ENCODE peak calls at places on chromosomes 1 and 21, in seven cellular contexts. Z, Q, R, G, B, K and M are unnamed samples.

GRCh38 chr21:14979264-14979663 is 85.5 kb downstream of the NRIP1 start:
- DNase-seq in Z (no peak), Q (no peak), R (no peak), G (no peak), B (no peak), K (no peak), M (no peak)

GRCh38 chr1:163144418-163144817 is 58.3 kb downstream of the RGS5 start:
- DNase-seq in Z (no peak), Q (no peak), R (no peak), G (no peak), B (no peak), K (no peak), M (no peak)

GRCh38 chr1:167059045-167059728 is 31.0 kb downstream of the GPA33 start:
- DNase-seq in Z (no peak), Q (peak), R (peak), G (no peak), B (peak), K (peak), M (no peak)

GRCh38 chr1:171254859-171255258 is 6.6 kb downstream of the FMO1 start:
- DNase-seq in Z (peak), Q (no peak), R (no peak), G (no peak), B (no peak), K (no peak), M (no peak)

GRCh38 chr1:150972417-150972940 is 2.2 kb downstream of the CERS2 start:
- DNase-seq in Z (no peak), Q (peak), R (no peak), G (no peak), B (no peak), K (no peak), M (no peak)

GRCh38 chr21:16976132-16976666 is 536.6 kb upstream of the CXADR start:
- DNase-seq in Z (no peak), Q (no peak), R (no peak), G (no peak), B (no peak), K (no peak), M (no peak)

GRCh38 chr1:93702102-93702827 is 20.6 kb upstream of the BCAR3 start:
- DNase-seq in Z (no peak), Q (no peak), R (no peak), G (no peak), B (peak), K (no peak), M (no peak)

GRCh38 chr1:89519779-89520358 is 4.8 kb upstream of the LRRC8B start:
- DNase-seq in Z (no peak), Q (no peak), R (peak), G (no peak), B (peak), K (peak), M (no peak)

GRCh38 chr1:2847086-2847850 is 45.8 kb upstream of the TTC34 start:
- DNase-seq in Z (no peak), Q (no peak), R (no peak), G (no peak), B (no peak), K (no peak), M (no peak)

DNA sequence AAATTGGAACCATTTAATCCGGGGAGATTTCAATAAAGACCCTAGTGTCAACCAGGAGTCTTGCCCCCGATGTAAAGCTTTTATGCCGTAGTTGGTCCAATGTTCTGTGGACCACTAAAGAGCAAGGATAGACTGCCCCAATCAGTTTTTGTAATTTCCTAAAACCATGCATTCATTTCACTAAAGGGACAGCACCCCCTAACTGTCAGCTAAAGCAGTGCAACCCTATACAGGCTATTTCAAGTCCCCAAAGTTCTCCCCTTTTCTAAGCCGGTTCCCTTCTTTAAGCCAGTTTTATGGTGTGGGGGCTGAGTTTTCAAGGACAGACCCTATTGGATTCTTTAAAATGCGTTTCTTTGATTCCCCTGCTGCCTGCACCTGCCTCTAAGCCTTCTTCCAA is 12.7 kb upstream of the PDPN start:
- DNase-seq in Z (no peak), Q (no peak), R (peak), G (no peak), B (peak), K (no peak), M (no peak)
- TF ChIP-seq CTCF in Z (peak), Q (no peak), R (peak), G (no peak), B (peak), K (no peak), M (peak)

GRCh38 chr1:77383236-77383635 is 101.4 kb downstream of the AK5 start:
- DNase-seq in Z (no peak), Q (no peak), R (no peak), G (no peak), B (no peak), K (no peak), M (no peak)
- H3K4me3 ChIP-seq in Z (no peak), Q (no peak), R (no peak), G (no peak), B (no peak), K (no peak), M (no peak)

DNA sequence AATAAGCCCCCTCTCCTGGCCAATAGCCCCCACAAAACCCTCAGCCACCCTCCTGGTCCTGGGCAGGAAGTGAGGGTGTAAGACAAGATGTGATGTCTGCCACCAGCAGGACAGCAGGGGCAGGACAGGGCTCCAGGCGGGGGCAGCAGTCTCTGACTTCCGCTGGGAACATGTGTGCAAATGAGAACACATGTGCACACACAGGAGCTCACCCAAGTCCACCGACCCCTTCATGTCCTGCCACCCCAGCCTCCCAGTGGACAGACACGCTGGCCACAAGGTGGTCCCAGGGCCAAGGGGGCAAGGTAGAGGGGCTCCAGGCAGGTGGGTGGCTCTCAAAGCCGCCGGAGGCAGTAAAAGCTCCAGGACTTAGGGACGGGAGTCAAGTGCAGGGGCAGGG is 60.1 kb downstream of the KCNAB2 start:
- DNase-seq in Z (no peak), Q (no peak), R (no peak), G (no peak), B (no peak), K (no peak), M (no peak)
- TF ChIP-seq CTCF in Z (no peak), Q (no peak), R (peak), G (no peak), B (no peak), K (no peak), M (no peak)

DNA sequence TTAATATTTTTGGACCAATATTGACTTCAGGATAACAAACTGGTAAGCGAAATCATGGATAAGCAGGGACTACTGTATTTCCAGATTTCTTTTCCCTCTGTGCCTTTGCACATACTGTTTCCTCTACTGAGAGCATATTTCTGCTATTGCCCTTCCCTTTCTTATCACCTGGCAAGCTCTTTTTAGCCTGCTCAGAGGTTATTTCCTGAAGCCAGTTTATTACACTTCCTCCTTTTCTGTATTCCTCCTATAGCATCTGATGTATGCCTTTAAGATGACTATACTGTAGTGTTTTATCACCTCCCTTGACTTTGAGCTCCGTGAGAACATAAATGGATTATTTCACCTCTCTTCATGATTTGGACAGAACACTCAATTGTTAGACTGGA is 49.0 kb downstream of the MAGI3 start:
- DNase-seq in Z (no peak), Q (no peak), R (no peak), G (no peak), B (no peak), K (no peak), M (no peak)
- H3K4me3 ChIP-seq in Z (no peak), Q (no peak), R (no peak), G (no peak), B (no peak), K (no peak), M (no peak)

GRCh38 chr1:52848423-52848822 is 5.9 kb downstream of the ZYG11A start:
- DNase-seq in Z (no peak), Q (no peak), R (no peak), G (no peak), B (no peak), K (no peak), M (no peak)

GRCh38 chr1:52842643-52843310 is at the start of gene ZYG11A:
- DNase-seq in Z (peak), Q (peak), R (peak), G (no peak), B (peak), K (peak), M (no peak)
- TF ChIP-seq CTCF in Z (peak), Q (peak), R (no peak), G (peak), B (peak), K (no peak), M (peak)

GRCh38 chr1:155325596-155325893 is 4.9 kb downstream of the RUSC1 start:
- DNase-seq in Z (no peak), Q (no peak), R (no peak), G (no peak), B (no peak), K (no peak), M (no peak)
- H3K4me3 ChIP-seq in Z (peak), Q (no peak), R (peak), G (peak), B (no peak), K (peak), M (peak)

DNA sequence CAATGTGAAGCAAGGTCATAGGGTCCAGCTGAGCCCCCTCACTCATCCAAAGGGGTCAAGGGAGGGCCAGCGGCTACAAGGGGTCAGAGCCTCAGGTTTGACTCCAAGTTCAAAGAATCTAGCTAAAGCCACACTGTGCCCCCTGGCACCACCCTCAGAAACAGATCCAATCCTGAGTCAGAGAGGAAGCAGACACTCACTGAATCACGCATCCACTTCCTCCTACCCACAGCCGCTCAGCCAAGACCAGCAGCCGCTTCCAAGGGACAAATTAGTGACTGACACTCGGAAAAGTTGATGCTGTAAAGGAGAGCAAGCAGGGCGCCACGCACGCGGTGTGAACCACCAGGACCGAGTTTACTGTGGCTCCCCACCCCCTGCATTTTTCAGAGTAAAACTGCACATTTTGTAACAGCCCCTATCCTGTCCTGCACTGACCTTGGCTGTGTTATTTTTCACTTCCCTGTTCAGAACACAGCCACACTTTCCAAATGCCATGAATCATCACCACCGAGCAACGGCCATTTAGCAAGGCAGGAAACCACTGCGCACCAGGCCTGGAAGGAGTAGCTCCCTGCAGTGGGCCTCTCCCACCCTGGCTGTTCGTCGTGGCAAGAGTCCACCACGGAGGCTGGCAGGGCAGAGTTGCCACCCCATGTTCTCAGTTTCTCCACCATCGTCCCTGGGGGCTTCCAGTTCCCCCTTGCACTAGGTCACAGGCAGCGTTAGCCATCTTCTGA is 147.8 kb downstream of the TOMM20 start:
- DNase-seq in Z (peak), Q (peak), R (no peak), G (peak), B (peak), K (peak), M (no peak)
- TF ChIP-seq CTCF in Z (no peak), Q (no peak), R (no peak), G (no peak), B (no peak), K (no peak), M (no peak)

GRCh38 chr1:217327901-217328300 is 303.0 kb downstream of the GPATCH2 start:
- DNase-seq in Z (no peak), Q (no peak), R (no peak), G (no peak), B (no peak), K (no peak), M (no peak)

GRCh38 chr1:217336724-217337123 is 294.2 kb downstream of the GPATCH2 start:
- DNase-seq in Z (no peak), Q (no peak), R (no peak), G (no peak), B (no peak), K (no peak), M (no peak)

GRCh38 chr1:217333939-217334338 is 297.0 kb downstream of the GPATCH2 start:
- DNase-seq in Z (no peak), Q (peak), R (peak), G (no peak), B (peak), K (peak), M (no peak)

GRCh38 chr1:217331698-217332097 is 299.2 kb downstream of the GPATCH2 start:
- DNase-seq in Z (no peak), Q (no peak), R (no peak), G (no peak), B (no peak), K (no peak), M (no peak)

DNA sequence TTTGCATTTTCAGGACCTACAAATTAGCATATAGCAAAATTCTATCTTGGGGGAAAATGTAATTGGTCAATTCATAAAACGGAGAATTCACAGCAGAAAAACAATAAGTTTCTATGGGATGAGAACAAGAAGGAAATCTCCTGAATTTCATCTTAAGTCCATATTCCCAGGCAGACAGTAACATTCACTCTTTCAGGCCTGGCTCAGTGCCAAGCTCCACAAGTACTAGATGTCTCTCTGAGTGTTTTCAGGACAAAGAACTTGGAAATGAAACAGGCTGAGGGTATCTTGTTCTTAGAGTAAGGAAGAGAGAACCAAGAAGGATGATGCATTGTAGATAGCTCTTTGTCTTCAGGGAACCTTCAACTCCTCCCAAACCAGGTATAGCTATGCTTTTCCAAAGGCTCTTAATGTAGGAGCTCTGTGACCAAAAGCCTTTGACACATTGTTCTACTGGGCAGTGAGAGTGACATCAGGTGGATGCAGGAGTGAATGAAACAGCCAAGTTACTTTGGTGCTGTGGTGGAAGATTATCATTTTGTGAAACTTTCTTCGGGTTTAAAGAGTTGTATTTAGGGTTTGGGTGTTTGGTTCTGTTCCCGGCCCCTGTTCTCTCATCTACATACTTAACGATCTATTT is 298.3 kb downstream of the GPATCH2 start:
- DNase-seq in Z (no peak), Q (peak), R (no peak), G (no peak), B (no peak), K (no peak), M (no peak)
- H3K4me3 ChIP-seq in Z (no peak), Q (no peak), R (no peak), G (no peak), B (no peak), K (no peak), M (no peak)

GRCh38 chr1:44237721-44238457 is 24.6 kb downstream of the DMAP1 start:
- DNase-seq in Z (no peak), Q (no peak), R (peak), G (peak), B (peak), K (no peak), M (no peak)
- TF ChIP-seq CTCF in Z (peak), Q (no peak), R (peak), G (peak), B (peak), K (no peak), M (peak)